ENCODE peak calls at places on chromosomes 13 and 19, in four cellular contexts. M, V, E and R are unnamed samples.

GRCh38 chr19:10961763-10962536 is 1.1 kb downstream of the SMARCA4 start:
- DNase-seq in M (no peak), V (no peak), E (no peak), R (no peak)

GRCh38 chr13:102033719-102034446 is 368.0 kb downstream of the FGF14 start:
- DNase-seq in M (no peak), V (no peak), E (no peak), R (no peak)

GRCh38 chr13:98143601-98144500 is 957 bp downstream of the FARP1 start:
- DNase-seq in M (no peak), V (no peak), E (peak; percentile 53), R (peak; percentile 64)

GRCh38 chr13:104625196-104625595 is 1559.0 kb upstream of the SLC10A2 start:
- DNase-seq in M (no peak), V (no peak), E (no peak), R (no peak)

GRCh38 chr19:31364956-31365355 is 15.7 kb upstream of the TSHZ3 start:
- DNase-seq in M (no peak), V (no peak), E (no peak), R (no peak)

GRCh38 chr13:51455532-51455931 is 2.7 kb upstream of the INTS6 start:
- DNase-seq in M (no peak), V (no peak), E (no peak), R (no peak)

GRCh38 chr19:42028304-42029216 is 34.5 kb upstream of the ATP1A3 start:
- DNase-seq in M (no peak), V (peak; percentile 63), E (peak; percentile 85), R (no peak)

GRCh38 chr13:49869514-49869913 is 66.6 kb downstream of the SPRYD7 start:
- DNase-seq in M (no peak), V (no peak), E (peak; percentile 73), R (no peak)

GRCh38 chr13:49220856-49221614 is 897 bp downstream of the MLNR start:
- DNase-seq in M (peak; percentile 20), V (no peak), E (peak; percentile 57), R (no peak)

GRCh38 chr19:49196527-49197240 is 39.1 kb downstream of the TRPM4 start:
- DNase-seq in M (no peak), V (no peak), E (peak; percentile 24), R (peak; percentile 70)

GRCh38 chr19:13526552-13526951 is 20.3 kb upstream of the CACNA1A start:
- DNase-seq in M (no peak), V (peak; percentile 19), E (peak; percentile 77), R (no peak)

GRCh38 chr13:112012004-112012704 is 54.8 kb upstream of the SOX1 start:
- DNase-seq in M (no peak), V (no peak), E (peak; percentile 13), R (no peak)

GRCh38 chr13:51612867-51613266 is 28.6 kb downstream of the WDFY2 start:
- DNase-seq in M (no peak), V (no peak), E (no peak), R (no peak)

GRCh38 chr13:30173301-30173605 is 134.1 kb downstream of the KATNAL1 start:
- DNase-seq in M (no peak), V (no peak), E (peak; percentile 17), R (no peak)

DNA sequence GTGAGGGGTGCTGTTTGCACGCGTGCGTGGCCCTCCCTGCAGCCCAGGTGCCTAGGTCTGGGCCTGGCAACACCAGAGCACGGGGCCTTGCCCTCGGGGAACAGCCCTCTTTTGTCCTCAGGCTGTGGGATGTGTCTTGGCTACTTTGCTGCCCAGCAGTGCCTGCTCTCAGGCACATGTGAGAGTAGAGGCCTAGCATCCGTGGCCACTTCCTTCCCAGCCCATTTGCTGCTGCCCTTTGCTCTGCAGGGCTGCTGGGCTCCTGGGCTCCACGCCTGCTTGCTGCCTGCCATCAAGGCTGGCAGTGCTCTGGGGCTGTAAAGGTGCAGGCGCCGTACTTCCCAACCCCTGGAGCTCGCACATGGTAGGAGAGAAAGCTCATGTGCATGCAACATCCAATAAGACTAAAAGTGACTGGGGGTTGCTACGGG is 46.6 kb downstream of the CAPN12 start:
- DNase-seq in M (no peak), V (no peak), E (no peak), R (no peak)
- TF ChIP-seq POLR2AphosphoS5 in M (no peak), V (no peak), E (no peak), R (no peak)

DNA sequence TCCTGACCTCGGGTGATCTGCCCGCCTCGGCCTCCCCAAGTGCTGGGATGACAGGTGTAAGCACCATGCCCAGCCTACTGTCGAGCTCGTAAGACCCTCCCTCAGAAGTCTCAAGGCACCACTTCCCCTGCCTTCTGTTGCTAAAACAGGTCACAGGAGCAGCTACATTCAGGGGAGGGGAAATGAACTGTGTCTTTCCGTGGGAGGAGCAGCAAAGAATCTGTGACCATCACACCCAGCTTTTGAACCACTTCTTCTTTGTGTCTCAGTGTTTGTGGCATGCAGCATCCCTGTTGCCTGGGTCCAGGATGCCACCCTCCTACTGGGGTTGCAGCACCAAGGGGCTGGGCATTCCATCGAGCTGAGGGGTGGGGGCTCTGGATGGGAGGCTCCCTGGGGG is 7.7 kb upstream of the CSNK1G2 start:
- DNase-seq in M (no peak), V (no peak), E (no peak), R (no peak)
- TF ChIP-seq POLR2AphosphoS5 in M (no peak), V (no peak), E (no peak), R (no peak)

GRCh38 chr19:6536138-6536671 is 5.4 kb downstream of the TNFSF9 start:
- DNase-seq in M (peak; percentile 92), V (peak; percentile 91), E (peak; percentile 84), R (no peak)
- TF ChIP-seq POLR2AphosphoS5 in M (peak; percentile 95), V (peak; percentile 69), E (no peak), R (no peak)

GRCh38 chr19:9792191-9793050 is 23.9 kb upstream of the ZNF846 start:
- DNase-seq in M (peak; percentile 67), V (no peak), E (peak; percentile 99), R (peak; percentile 98)
- TF ChIP-seq POLR2AphosphoS5 in M (no peak), V (no peak), E (peak; percentile 89), R (no peak)

GRCh38 chr19:2602391-2603181 is 99.9 kb downstream of the GNG7 start:
- DNase-seq in M (no peak), V (no peak), E (peak; percentile 84), R (peak; percentile 98)
- TF ChIP-seq POLR2AphosphoS5 in M (no peak), V (no peak), E (peak; percentile 29), R (peak; percentile 89)

DNA sequence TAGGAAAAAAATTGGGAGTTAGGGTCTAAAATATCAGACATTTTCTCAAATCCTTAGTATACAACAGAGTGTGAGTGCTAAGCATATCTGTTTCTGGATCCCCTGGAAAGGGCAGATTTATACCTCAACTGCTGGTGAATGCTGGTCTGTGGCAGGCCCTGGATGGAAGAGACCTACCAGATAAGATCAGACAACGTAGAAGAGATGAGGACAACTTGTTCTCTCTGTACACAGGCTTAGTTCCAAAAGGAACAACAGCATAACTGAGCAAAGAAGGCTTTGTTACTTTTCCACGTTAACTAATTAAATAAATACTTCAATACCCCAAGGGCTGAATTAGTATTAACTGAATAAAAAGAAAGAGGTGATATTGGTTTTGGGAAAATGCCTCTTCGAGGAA is 1277.3 kb downstream of the SLITRK5 start:
- DNase-seq in M (no peak), V (no peak), E (no peak), R (no peak)
- TF ChIP-seq POLR2AphosphoS5 in M (no peak), V (no peak), E (no peak), R (no peak)

DNA sequence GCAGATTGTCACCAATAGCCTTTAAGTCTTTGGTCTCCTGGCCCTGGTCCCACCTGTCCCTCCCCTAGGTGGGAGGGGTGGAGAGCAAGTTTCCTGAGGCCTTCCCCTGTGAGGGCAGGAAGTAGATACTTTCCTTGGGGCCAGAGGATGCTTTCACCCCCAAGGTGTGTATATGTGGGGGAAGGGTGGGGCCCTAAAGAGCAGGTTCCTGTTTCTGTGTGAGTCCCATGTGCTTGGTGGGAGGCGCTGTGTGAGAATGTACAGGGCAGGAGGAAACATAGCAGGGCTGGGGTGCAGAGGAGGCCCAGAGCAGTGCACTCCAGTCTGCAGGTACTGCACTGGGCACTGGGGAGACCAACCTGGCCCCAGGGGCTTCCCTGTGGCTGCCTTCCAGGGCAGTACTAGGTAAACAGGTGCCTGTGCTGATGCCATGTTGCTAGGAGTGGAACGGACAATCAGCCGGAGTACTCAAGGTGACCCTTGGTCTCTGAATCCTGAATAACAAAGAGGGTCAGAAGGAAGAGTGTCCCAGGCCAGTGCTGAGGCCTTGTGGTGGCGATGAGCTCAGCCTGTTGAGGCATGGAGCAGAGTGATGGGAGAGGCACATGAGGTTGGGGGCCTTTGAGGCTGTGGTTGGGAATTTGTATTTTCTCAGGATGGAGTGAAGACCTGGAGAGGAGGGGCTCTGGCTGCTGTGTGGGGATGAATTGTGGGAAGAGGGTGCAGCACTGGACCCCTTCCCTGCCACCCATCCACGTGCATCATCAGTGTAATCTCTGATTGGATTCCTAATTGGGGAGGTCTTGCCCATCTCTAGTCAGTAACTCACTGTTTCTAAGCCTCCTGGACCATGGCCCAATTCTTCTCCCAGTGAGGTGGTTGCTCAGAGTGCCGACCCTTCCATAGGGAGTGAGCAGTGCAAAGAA is 5.1 kb downstream of the EGLN2 start:
- DNase-seq in M (no peak), V (no peak), E (peak; percentile 56), R (no peak)
- TF ChIP-seq POLR2AphosphoS5 in M (no peak), V (no peak), E (no peak), R (no peak)

GRCh38 chr19:54345938-54346386 is 7.0 kb upstream of the LILRA4 start:
- DNase-seq in M (no peak), V (no peak), E (no peak), R (no peak)

GRCh38 chr19:54341295-54341694 is 2.3 kb upstream of the LILRA4 start:
- DNase-seq in M (no peak), V (no peak), E (peak; percentile 38), R (no peak)

GRCh38 chr19:54339646-54340358 is 840 bp upstream of the LILRA4 start:
- DNase-seq in M (no peak), V (no peak), E (no peak), R (no peak)

GRCh38 chr19:54338521-54338920 is 441 bp downstream of the LILRA4 start:
- DNase-seq in M (no peak), V (no peak), E (no peak), R (no peak)

DNA sequence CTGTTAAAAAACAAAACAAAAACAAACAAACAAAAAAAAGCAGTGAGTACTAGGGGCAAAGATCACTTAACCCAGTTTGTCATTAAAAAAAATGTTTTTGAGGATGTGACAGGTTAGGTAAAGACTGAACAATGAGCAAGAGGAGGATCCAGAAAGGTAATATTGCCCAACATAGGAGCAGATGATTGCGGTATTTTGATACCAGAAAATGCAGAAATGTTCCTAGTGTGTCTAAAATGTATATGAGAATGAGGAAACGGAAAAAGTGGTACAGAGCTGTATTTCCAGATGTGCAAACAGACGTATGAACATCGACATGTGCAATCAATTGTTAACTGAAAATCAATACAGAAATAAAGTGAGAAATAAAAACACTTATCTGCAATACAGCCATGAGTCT is 4.9 kb upstream of the LILRA4 start:
- DNase-seq in M (no peak), V (no peak), E (no peak), R (no peak)
- TF ChIP-seq POLR2AphosphoS5 in M (no peak), V (no peak), E (no peak), R (no peak)

GRCh38 chr19:44590245-44591059 is 22.9 kb upstream of the IGSF23 start:
- DNase-seq in M (no peak), V (no peak), E (no peak), R (no peak)
- TF ChIP-seq POLR2AphosphoS5 in M (no peak), V (no peak), E (no peak), R (no peak)

GRCh38 chr13:78168981-78169380 is 250.3 kb upstream of the EDNRB start:
- DNase-seq in M (no peak), V (no peak), E (peak; percentile 3), R (no peak)
- TF ChIP-seq POLR2AphosphoS5 in M (no peak), V (no peak), E (no peak), R (no peak)